ENCODE peak calls at places on chromosomes 4 and X, in five cellular contexts. U is IMR-90; Q is ovary; J is CD8-positive, alpha-beta memory T cell; I is endothelial cell of umbilical vein. X is an unnamed sample.

GRCh38 chr4:21113496-21114213 is 413.4 kb downstream of the PACRGL start:
- DNase-seq in U (no peak), Q (no peak), J (no peak), I (peak; percentile 84), X (no peak)

GRCh38 chr4:188986271-188986689 is 847.0 kb downstream of the TRIML1 start:
- DNase-seq in U (peak; percentile 96), Q (no peak), J (no peak), I (no peak), X (no peak)

GRCh38 chr4:38185406-38185805 is 225.2 kb downstream of the PTTG2 start:
- DNase-seq in U (no peak), Q (no peak), J (no peak), I (no peak), X (no peak)

GRCh38 chr4:25190407-25190806 is 30.2 kb upstream of the SEPSECS start:
- DNase-seq in U (no peak), Q (no peak), J (no peak), I (no peak), X (no peak)

GRCh38 chrX:133440081-133440796 is 24.9 kb upstream of the GPC4 start:
- DNase-seq in U (no peak), Q (no peak), J (no peak), I (no peak), X (no peak)

GRCh38 chrX:101999644-102000539 is 68.1 kb upstream of the ZMAT1 start:
- DNase-seq in U (no peak), Q (no peak), J (no peak), I (no peak), X (no peak)

GRCh38 chrX:20409991-20410390 is 143.3 kb upstream of the RPS6KA3 start:
- DNase-seq in U (no peak), Q (no peak), J (no peak), I (no peak), X (no peak)

GRCh38 chr4:24806206-24806990 is 11.0 kb downstream of the SOD3 start:
- DNase-seq in U (no peak), Q (no peak), J (no peak), I (no peak), X (no peak)

GRCh38 chr4:74433541-74434172 is 11.3 kb upstream of the AREG start:
- DNase-seq in U (no peak), Q (no peak), J (no peak), I (no peak), X (no peak)

GRCh38 chr4:39455486-39455885 is 3.2 kb downstream of the RPL9 start:
- DNase-seq in U (no peak), Q (no peak), J (no peak), I (no peak), X (no peak)

GRCh38 chr4:150216725-150217124 is 138.5 kb downstream of the DCLK2 start:
- DNase-seq in U (no peak), Q (no peak), J (no peak), I (no peak), X (no peak)

GRCh38 chr4:146033149-146033548 is 94.5 kb upstream of the ZNF827 start:
- DNase-seq in U (no peak), Q (no peak), J (no peak), I (no peak), X (no peak)

GRCh38 chr4:61200195-61200990 is at the start of gene ADGRL3:
- DNase-seq in U (peak; percentile 6), Q (no peak), J (no peak), I (no peak), X (peak; percentile 28)

GRCh38 chr4:98558366-98558765 is 100.0 kb downstream of the TSPAN5 start:
- DNase-seq in U (no peak), Q (no peak), J (no peak), I (no peak), X (no peak)

GRCh38 chrX:10126044-10126443 is 30.7 kb upstream of the CLCN4 start:
- DNase-seq in U (no peak), Q (no peak), J (no peak), I (no peak), X (no peak)

GRCh38 chr4:157075811-157076577 is at the start of gene GLRB:
- DNase-seq in U (peak; percentile 11), Q (no peak), J (no peak), I (peak; percentile 45), X (no peak)

GRCh38 chrX:79369871-79370270 is 2.7 kb upstream of the ITM2A start:
- DNase-seq in U (no peak), Q (no peak), J (no peak), I (no peak), X (no peak)

GRCh38 chr4:13537832-13538177 is 6.5 kb downstream of the NKX3-2 start:
- DNase-seq in U (no peak), Q (no peak), J (no peak), I (no peak), X (no peak)

GRCh38 chr4:13535708-13536361 is 8.5 kb downstream of the NKX3-2 start:
- DNase-seq in U (no peak), Q (no peak), J (no peak), I (no peak), X (no peak)

GRCh38 chr4:13538427-13538973 is 5.8 kb downstream of the NKX3-2 start:
- DNase-seq in U (no peak), Q (no peak), J (no peak), I (no peak), X (no peak)

GRCh38 chr4:13536607-13537006 is 7.7 kb downstream of the NKX3-2 start:
- DNase-seq in U (no peak), Q (no peak), J (no peak), I (no peak), X (no peak)

GRCh38 chr4:13537011-13537831 is 7.1 kb downstream of the NKX3-2 start:
- DNase-seq in U (no peak), Q (no peak), J (no peak), I (no peak), X (no peak)
- H3K4me1 ChIP-seq in U (no peaks in the 10 kb centered on the region), Q (peaks cover 5% of the 10 kb centered on the region), J (peaks cover 17% of the 10 kb centered on the region), I (no peaks in the 10 kb centered on the region), X (peaks cover 50% of the 10 kb centered on the region)

GRCh38 chr4:186719925-186720694 is 3.5 kb downstream of the FAT1 start:
- DNase-seq in U (no peak), Q (no peak), J (no peak), I (no peak), X (no peak)
- H3K27ac ChIP-seq in U (no peak overlapping the region), Q (no peak overlapping the region), J (no peak overlapping the region), I (no peak overlapping the region), X (no peak overlapping the region)

GRCh38 chr4:3744232-3744631 is 22.0 kb upstream of the ADRA2C start:
- DNase-seq in U (no peak), Q (no peak), J (no peak), I (no peak), X (no peak)
- H3K27me3 ChIP-seq in U (peaks cover 59% of the 10 kb centered on the region), Q (no peaks in the 10 kb centered on the region), J (peaks cover 15% of the 10 kb centered on the region), I (peaks cover 12% of the 10 kb centered on the region), X (peaks cover 90% of the 10 kb centered on the region)

GRCh38 chr4:78200949-78201348 is 143.8 kb downstream of the FRAS1 start:
- DNase-seq in U (no peak), Q (no peak), J (no peak), I (no peak), X (no peak)

GRCh38 chr4:78200004-78200403 is 142.9 kb downstream of the FRAS1 start:
- DNase-seq in U (no peak), Q (no peak), J (no peak), I (no peak), X (no peak)

DNA sequence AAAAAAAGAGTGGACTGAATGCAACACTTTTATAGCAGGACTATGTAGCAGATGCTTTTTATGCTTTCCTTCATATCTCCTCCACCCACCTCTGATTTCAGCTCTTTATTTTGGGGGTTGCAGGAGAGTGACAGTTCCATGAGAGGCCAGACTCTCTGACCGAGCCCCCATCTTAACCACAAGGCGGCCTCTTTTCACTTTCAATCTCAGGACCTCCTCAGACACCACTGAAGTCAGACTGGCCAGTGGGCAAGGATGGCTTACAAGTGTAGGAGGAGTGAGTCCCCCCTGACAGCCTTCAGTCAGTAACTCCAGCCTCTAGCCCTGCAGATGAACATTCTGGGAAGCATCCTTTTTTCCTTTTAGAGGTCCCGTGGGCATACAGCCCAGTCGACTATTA is 140.8 kb downstream of the FRAS1 start:
- DNase-seq in U (no peak), Q (no peak), J (no peak), I (no peak), X (no peak)
- H3K4me1 ChIP-seq in U (no peaks in the 10 kb centered on the region), Q (no peaks in the 10 kb centered on the region), J (no peaks in the 10 kb centered on the region), I (no peaks in the 10 kb centered on the region), X (no peaks in the 10 kb centered on the region)

GRCh38 chr4:10684631-10685030 is at the start of gene CLNK:
- DNase-seq in U (no peak), Q (no peak), J (no peak), I (no peak), X (no peak)
- H3K27ac ChIP-seq in U (no peak within 1 kb of the TSS), Q (no peak within 1 kb of the TSS), J (no peak within 1 kb of the TSS), I (no peak within 1 kb of the TSS), X (no peak within 1 kb of the TSS)

GRCh38 chr4:110621839-110622751 is 782 bp downstream of the PITX2 start:
- DNase-seq in U (no peak), Q (no peak), J (no peak), I (no peak), X (no peak)

GRCh38 chr4:110623710-110624015 is 786 bp upstream of the PITX2 start:
- DNase-seq in U (no peak), Q (no peak), J (no peak), I (no peak), X (no peak)

GRCh38 chr4:110621328-110621812 is 1.5 kb downstream of the PITX2 start:
- DNase-seq in U (no peak), Q (no peak), J (no peak), I (no peak), X (no peak)

GRCh38 chr4:110624016-110624770 is 1.3 kb upstream of the PITX2 start:
- DNase-seq in U (no peak), Q (no peak), J (no peak), I (no peak), X (no peak)

DNA sequence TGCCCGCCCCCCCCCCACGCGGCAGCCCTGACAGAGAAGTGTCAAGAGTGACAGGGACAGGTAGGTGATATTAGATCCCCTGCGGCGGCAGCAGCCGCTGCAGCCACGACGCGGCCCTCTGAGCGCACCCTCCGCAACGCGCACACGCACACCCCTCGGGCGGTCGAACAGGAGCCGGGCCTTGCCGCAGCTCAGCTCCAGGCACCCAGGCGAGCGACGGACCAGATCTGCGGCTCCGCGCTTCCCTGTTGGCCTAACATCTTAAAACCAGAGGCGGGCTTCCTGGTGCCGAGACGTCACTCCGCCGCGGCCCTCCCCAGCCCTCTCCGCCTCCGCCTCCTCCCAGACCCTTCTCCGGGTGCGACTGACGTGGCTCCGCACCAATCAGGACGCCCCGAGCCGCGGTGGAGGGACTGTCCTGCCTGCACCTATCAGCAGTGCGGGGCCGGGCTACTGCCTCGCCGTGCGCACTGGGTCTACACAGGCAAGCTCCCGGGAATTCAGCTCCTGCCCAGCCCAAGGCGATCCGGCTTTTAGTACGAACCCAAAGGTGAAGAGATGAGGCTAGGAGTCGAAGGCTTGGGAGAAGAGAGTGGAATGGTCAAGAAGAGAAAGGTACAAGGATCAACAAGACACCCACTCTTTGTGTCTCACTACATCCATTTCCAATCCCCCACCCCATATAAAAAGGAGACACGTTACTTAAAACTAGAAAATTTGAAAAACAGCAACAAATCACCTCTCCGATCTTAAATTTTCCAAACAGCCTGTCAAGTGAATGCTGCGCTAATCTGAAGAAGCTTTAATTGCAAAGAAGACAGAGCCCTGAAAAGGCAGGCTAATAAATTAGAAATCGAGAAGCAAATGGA is at the start of gene PITX2:
- DNase-seq in U (peak; percentile 95), Q (peak; percentile 60), J (no peak), I (peak; percentile 89), X (peak; percentile 67)
- H3K27me3 ChIP-seq in U (peaks cover 75% of the 10 kb centered on the region), Q (no peaks in the 10 kb centered on the region), J (peaks cover 67% of the 10 kb centered on the region), I (peaks cover 100% of the 10 kb centered on the region), X (peaks cover 100% of the 10 kb centered on the region)